ENCODE peak calls at places on chromosome 6, in six cellular contexts. A is body of pancreas; O is adrenal gland; H is CD8-positive, alpha-beta memory T cell; L is colonic mucosa; D is K562. U is an unnamed sample.

GRCh38 chr6:2956930-2957329 is 14.4 kb downstream of the SERPINB6 start:
- DNase-seq in A (no peak), O (no peak), H (no peak), L (no peak), D (no peak), U (no peak)

GRCh38 chr6:90338409-90338808 is 41.8 kb upstream of the BACH2 start:
- DNase-seq in A (no peak), O (no peak), H (no peak), L (no peak), D (no peak), U (no peak)

GRCh38 chr6:29627762-29628418 is 5.1 kb downstream of the GABBR1 start:
- DNase-seq in A (peak; percentile 43), O (peak; percentile 44), H (peak; percentile 65), L (peak; percentile 60), D (peak; percentile 95), U (peak; percentile 58)

GRCh38 chr6:126337323-126337722 is 2.6 kb upstream of the CENPW start:
- DNase-seq in A (peak; percentile 39), O (peak; percentile 68), H (no peak), L (no peak), D (no peak), U (no peak)

GRCh38 chr6:15657290-15657689 is 5.5 kb downstream of the DTNBP1 start:
- DNase-seq in A (no peak), O (no peak), H (no peak), L (no peak), D (no peak), U (no peak)

GRCh38 chr6:28081486-28081751 is 1.1 kb downstream of the ZNF165 start:
- DNase-seq in A (no peak), O (no peak), H (peak; percentile 40), L (no peak), D (no peak), U (peak; percentile 36)

GRCh38 chr6:127202676-127203075 is 64.0 kb upstream of the RNF146 start:
- DNase-seq in A (no peak), O (no peak), H (no peak), L (no peak), D (no peak), U (no peak)

GRCh38 chr6:154433477-154434241 is 76.8 kb downstream of the CNKSR3 start:
- DNase-seq in A (no peak), O (no peak), H (no peak), L (no peak), D (no peak), U (no peak)

GRCh38 chr6:132298344-132298949 is 102.8 kb downstream of the MOXD1 start:
- DNase-seq in A (peak; percentile 58), O (peak; percentile 71), H (no peak), L (peak; percentile 59), D (peak; percentile 31), U (no peak)

GRCh38 chr6:31677955-31678354 is 2.9 kb downstream of the LY6G5C start:
- DNase-seq in A (no peak), O (no peak), H (no peak), L (no peak), D (no peak), U (no peak)

GRCh38 chr6:36224918-36225461 is 28.4 kb downstream of the BRPF3 start:
- DNase-seq in A (no peak), O (peak; percentile 53), H (no peak), L (no peak), D (peak; percentile 93), U (no peak)

GRCh38 chr6:1250489-1251197 is 61.3 kb upstream of the FOXQ1 start:
- DNase-seq in A (no peak), O (no peak), H (no peak), L (peak; percentile 29), D (no peak), U (no peak)

GRCh38 chr6:158863646-158864045 is 44.5 kb upstream of the EZR start:
- DNase-seq in A (no peak), O (peak; percentile 14), H (no peak), L (no peak), D (no peak), U (no peak)

GRCh38 chr6:34383171-34383631 is 9.3 kb downstream of the NUDT3 start:
- DNase-seq in A (peak; percentile 14), O (peak; percentile 35), H (no peak), L (no peak), D (no peak), U (no peak)

GRCh38 chr6:1608222-1608975 is 1.3 kb upstream of the FOXC1 start:
- DNase-seq in A (no peak), O (no peak), H (no peak), L (no peak), D (no peak), U (no peak)

GRCh38 chr6:67818322-67818721 is 816.8 kb upstream of the ADGRB3 start:
- DNase-seq in A (no peak), O (no peak), H (no peak), L (no peak), D (no peak), U (no peak)

GRCh38 chr6:44056392-44057237 is 70.6 kb downstream of the MRPL14 start:
- DNase-seq in A (no peak), O (peak; percentile 84), H (no peak), L (peak; percentile 49), D (no peak), U (no peak)

GRCh38 chr6:37990762-37991525 is 171.4 kb downstream of the ZFAND3 start:
- DNase-seq in A (no peak), O (no peak), H (no peak), L (no peak), D (no peak), U (no peak)

GRCh38 chr6:87965806-87966205 is 81.8 kb upstream of the SPACA1 start:
- DNase-seq in A (no peak), O (no peak), H (no peak), L (no peak), D (no peak), U (no peak)

GRCh38 chr6:33323623-33323948 is 6.0 kb upstream of the ZBTB22 start:
- DNase-seq in A (no peak), O (no peak), H (no peak), L (no peak), D (no peak), U (no peak)

GRCh38 chr6:90610291-90610670 is 23.4 kb upstream of the MAP3K7 start:
- DNase-seq in A (no peak), O (no peak), H (no peak), L (no peak), D (no peak), U (no peak)

GRCh38 chr6:98672681-98673475 is 161.5 kb upstream of the POU3F2 start:
- DNase-seq in A (no peak), O (no peak), H (no peak), L (no peak), D (no peak), U (no peak)

GRCh38 chr6:98669371-98669770 is 165.0 kb upstream of the POU3F2 start:
- DNase-seq in A (no peak), O (no peak), H (no peak), L (no peak), D (no peak), U (no peak)

GRCh38 chr6:98670045-98670746 is 164.2 kb upstream of the POU3F2 start:
- DNase-seq in A (no peak), O (no peak), H (no peak), L (no peak), D (no peak), U (no peak)
- H3K27ac ChIP-seq in A (no peak overlapping the region), O (no peak overlapping the region), H (no peak overlapping the region), L (no peak overlapping the region), D (no peak overlapping the region), U (no peak overlapping the region)

DNA sequence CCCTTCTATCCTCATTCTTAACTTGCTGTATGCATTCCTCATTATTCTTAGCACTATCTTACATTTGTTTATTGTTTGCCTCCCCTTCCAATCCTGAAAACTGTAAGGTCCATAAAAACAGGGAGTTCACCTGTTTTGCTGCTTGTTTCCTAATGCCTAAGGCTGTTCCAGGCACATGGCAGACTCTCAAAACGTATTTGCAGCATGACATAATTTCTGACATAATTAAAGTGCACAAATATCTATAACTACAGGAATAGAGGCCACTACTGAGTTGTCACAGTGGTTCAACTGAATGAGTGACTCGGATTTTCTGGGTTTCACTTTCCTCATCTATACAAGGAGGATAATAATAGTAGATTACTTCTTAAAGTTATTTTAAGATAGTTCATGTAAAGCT is 83.0 kb downstream of the HFE start:
- DNase-seq in A (no peak), O (no peak), H (no peak), L (no peak), D (no peak), U (no peak)
- H3K4me3 ChIP-seq in A (no peak overlapping the region), O (no peak overlapping the region), H (no peak overlapping the region), L (no peak overlapping the region), D (no peak overlapping the region), U (no peak overlapping the region)

GRCh38 chr6:167679791-167680604 is 146.7 kb upstream of the AFDN start:
- DNase-seq in A (no peak), O (no peak), H (no peak), L (no peak), D (no peak), U (no peak)

GRCh38 chr6:167680605-167681149 is 146.0 kb upstream of the AFDN start:
- DNase-seq in A (no peak), O (no peak), H (no peak), L (no peak), D (no peak), U (no peak)

GRCh38 chr6:167677422-167677789 is 149.3 kb upstream of the AFDN start:
- DNase-seq in A (no peak), O (no peak), H (no peak), L (no peak), D (no peak), U (no peak)

GRCh38 chr6:167678102-167679101 is 148.3 kb upstream of the AFDN start:
- DNase-seq in A (peak; percentile 57), O (no peak), H (no peak), L (peak; percentile 67), D (no peak), U (no peak)

DNA sequence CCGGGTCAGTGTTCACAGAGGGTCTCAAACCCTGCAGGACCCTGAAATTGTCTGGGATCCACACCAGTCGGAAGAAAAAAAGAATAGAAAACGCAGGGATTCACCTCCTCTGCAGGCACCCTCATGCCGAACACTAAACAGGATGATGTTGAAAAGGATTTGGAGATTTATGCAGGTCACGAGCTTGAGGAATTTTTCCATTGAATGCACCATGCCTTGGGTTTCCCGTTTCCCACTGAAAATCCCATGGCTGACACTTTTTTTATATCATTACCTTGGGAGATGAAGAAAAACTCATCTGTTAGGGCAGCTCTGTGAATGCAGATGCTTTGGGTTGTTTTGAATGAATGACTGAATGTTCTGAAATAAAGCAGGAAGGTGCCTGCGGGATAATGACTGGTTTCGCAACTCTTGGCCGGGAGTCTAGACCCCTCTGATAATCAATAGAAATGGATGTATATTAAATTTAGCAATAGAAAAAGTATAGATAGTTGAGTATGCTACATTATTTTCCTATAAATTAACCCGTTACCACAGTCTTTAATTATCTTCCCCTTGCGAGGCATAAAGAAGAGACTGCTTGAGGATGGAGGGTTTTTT is 147.5 kb upstream of the AFDN start:
- DNase-seq in A (no peak), O (no peak), H (no peak), L (no peak), D (no peak), U (no peak)
- H3K4me1 ChIP-seq in A (peaks cover 68% of the 10 kb centered on the region), O (peaks cover 7% of the 10 kb centered on the region), H (no peaks in the 10 kb centered on the region), L (peaks cover 21% of the 10 kb centered on the region), D (peaks cover 5% of the 10 kb centered on the region), U (no peaks in the 10 kb centered on the region)

GRCh38 chr6:121187833-121188200 is 146.5 kb downstream of the TBC1D32 start:
- DNase-seq in A (no peak), O (no peak), H (no peak), L (no peak), D (no peak), U (no peak)

GRCh38 chr6:121190122-121190521 is 144.2 kb downstream of the TBC1D32 start:
- DNase-seq in A (no peak), O (no peak), H (no peak), L (no peak), D (no peak), U (no peak)

GRCh38 chr6:121183742-121184141 is 150.5 kb downstream of the TBC1D32 start:
- DNase-seq in A (no peak), O (no peak), H (no peak), L (no peak), D (no peak), U (no peak)

GRCh38 chr6:121187200-121187832 is 147.0 kb downstream of the TBC1D32 start:
- DNase-seq in A (no peak), O (no peak), H (no peak), L (no peak), D (no peak), U (no peak)
- H3K27ac ChIP-seq in A (no peak overlapping the region), O (no peak overlapping the region), H (no peak overlapping the region), L (no peak overlapping the region), D (no peak overlapping the region), U (no peak overlapping the region)